ENCODE peak calls at places on chromosomes 5 and 9, in four cellular contexts. One of them, this sample, is unnamed.

GRCh38 chr9:117772960-117773359 is 68.8 kb downstream of the TLR4 start:
- DNase-seq in GM12878: no peak
- DNase-seq in HepG2: no peak
- DNase-seq in K562: no peak
- DNase-seq in this sample: peak

GRCh38 chr5:150469718-150470470 is 20.4 kb upstream of the RPS14 start:
- DNase-seq in GM12878: no peak
- DNase-seq in HepG2: no peak
- DNase-seq in K562: no peak
- DNase-seq in this sample: no peak

GRCh38 chr9:133650026-133650425 is 13.9 kb downstream of the DBH start:
- DNase-seq in GM12878: no peak
- DNase-seq in HepG2: no peak
- DNase-seq in K562: no peak
- DNase-seq in this sample: no peak

GRCh38 chr5:177557041-177557647 is 2.8 kb upstream of the FAM193B start:
- DNase-seq in GM12878: no peak
- DNase-seq in HepG2: peak
- DNase-seq in K562: peak
- DNase-seq in this sample: no peak

GRCh38 chr5:36688722-36689121 is 82.3 kb downstream of the SLC1A3 start:
- DNase-seq in GM12878: no peak
- DNase-seq in HepG2: peak
- DNase-seq in K562: peak
- DNase-seq in this sample: peak

GRCh38 chr5:108078882-108079281 is 303.0 kb downstream of the FBXL17 start:
- DNase-seq in GM12878: no peak
- DNase-seq in HepG2: no peak
- DNase-seq in K562: no peak
- DNase-seq in this sample: no peak

GRCh38 chr5:115132465-115132864 is 37.2 kb downstream of the TRIM36 start:
- DNase-seq in GM12878: no peak
- DNase-seq in HepG2: no peak
- DNase-seq in K562: no peak
- DNase-seq in this sample: no peak

GRCh38 chr5:147675168-147675567 is 107.4 kb downstream of the JAKMIP2 start:
- DNase-seq in GM12878: no peak
- DNase-seq in HepG2: peak
- DNase-seq in K562: no peak
- DNase-seq in this sample: no peak

GRCh38 chr5:150809363-150809762 is 30.8 kb downstream of the SMIM3 start:
- DNase-seq in GM12878: no peak
- DNase-seq in HepG2: no peak
- DNase-seq in K562: no peak
- DNase-seq in this sample: no peak

GRCh38 chr9:137277329-137278041 is at the start of gene TOR4A:
- DNase-seq in GM12878: peak
- DNase-seq in HepG2: peak
- DNase-seq in K562: peak
- DNase-seq in this sample: no peak

GRCh38 chr5:154058055-154059038 is 19.6 kb downstream of the MFAP3 start:
- DNase-seq in GM12878: peak
- DNase-seq in HepG2: no peak
- DNase-seq in K562: no peak
- DNase-seq in this sample: peak

GRCh38 chr5:35313296-35313695 is 83.0 kb upstream of the PRLR start:
- DNase-seq in GM12878: no peak
- DNase-seq in HepG2: no peak
- DNase-seq in K562: no peak
- DNase-seq in this sample: no peak

GRCh38 chr5:51347157-51347556 is 36.1 kb upstream of the ISL1 start:
- DNase-seq in GM12878: no peak
- DNase-seq in HepG2: no peak
- DNase-seq in K562: no peak
- DNase-seq in this sample: no peak

GRCh38 chr5:88660947-88661869 is 221.8 kb downstream of the MEF2C start:
- DNase-seq in GM12878: no peak
- DNase-seq in HepG2: no peak
- DNase-seq in K562: peak
- DNase-seq in this sample: peak

GRCh38 chr9:114206221-114206760 is 51.0 kb downstream of the COL27A1 start:
- DNase-seq in GM12878: no peak
- DNase-seq in HepG2: no peak
- DNase-seq in K562: no peak
- DNase-seq in this sample: no peak

DNA sequence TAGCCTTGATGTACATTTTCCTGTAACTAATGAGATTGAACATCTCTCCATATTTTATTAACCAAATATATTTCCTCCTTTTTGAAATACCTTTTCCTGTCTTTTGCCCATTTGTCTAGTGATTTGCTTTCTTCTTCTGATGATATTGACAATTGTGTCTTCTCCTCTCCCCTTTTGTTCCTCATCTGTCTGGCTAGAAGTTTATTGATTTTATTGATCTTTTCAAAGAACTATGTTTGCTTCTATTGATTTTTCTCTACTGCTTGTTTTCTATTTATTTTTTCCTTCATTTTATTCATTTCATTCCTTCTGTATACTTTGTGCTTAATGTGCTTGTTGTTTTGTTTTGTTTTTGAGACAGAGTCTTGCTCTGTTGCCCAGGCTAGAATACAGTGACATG is 181.4 kb upstream of the SMIM23 start:
- DNase-seq in GM12878: no peak
- DNase-seq in HepG2: no peak
- DNase-seq in K562: no peak
- DNase-seq in this sample: no peak
- TF ChIP-seq TARDBP in GM12878: no peak
- TF ChIP-seq TARDBP in HepG2: no peak
- TF ChIP-seq TARDBP in K562: no peak
- TF ChIP-seq TARDBP in this sample: no peak

DNA sequence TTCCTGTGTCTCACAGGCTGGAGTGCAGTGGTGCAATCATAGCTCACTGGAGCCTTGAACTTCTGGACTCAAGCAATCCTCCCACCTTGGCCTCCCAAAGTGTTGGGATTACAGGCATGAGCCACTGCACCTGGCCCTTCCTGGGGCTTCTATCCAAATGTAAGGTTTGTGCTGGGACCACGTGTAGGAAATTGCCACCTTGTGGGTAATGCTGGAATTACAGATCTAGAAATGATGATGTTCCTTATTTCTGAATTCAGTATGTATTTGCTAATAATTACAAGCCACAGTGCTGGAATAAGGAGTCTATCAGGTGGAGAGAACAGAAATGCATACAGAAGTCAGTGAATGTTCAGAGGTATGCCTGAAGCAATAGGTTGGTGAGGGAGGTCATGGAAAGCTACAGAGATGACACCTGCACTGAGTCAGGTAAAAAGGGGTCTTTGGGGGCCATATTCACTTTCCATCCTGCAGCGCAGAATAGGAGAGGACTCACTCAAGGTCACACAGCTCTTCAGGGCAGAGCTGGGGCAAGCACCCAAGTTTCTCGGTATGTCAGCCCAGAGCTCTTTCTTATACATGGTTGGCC is 8.8 kb upstream of the IGFBPL1 start:
- DNase-seq in GM12878: no peak
- DNase-seq in HepG2: peak
- DNase-seq in K562: peak
- DNase-seq in this sample: peak
- TF ChIP-seq TARDBP in GM12878: no peak
- TF ChIP-seq TARDBP in HepG2: no peak
- TF ChIP-seq TARDBP in K562: no peak
- TF ChIP-seq TARDBP in this sample: no peak

DNA sequence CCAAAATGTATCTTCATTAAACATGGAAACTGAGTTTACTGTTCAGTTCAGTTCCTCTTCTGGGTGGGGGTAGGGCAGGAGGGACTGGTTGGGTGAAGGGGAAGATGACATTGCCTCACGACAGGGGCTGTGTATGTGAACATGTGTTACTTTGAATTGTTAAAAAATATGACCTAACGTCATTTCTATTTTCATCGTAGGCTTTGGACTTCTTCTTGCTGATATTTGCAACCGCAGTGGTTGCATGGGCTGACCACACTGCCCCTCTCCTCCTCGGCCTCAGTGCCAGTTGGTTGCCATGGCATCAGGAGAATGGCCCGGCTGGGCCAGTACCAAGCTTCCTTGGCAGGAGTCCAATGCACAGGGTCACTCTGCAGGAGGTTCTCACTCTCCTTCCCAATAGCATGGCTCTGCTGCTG is 41.5 kb downstream of the HACD4 start:
- DNase-seq in GM12878: no peak
- DNase-seq in HepG2: no peak
- DNase-seq in K562: no peak
- DNase-seq in this sample: no peak
- TF ChIP-seq TARDBP in GM12878: no peak
- TF ChIP-seq TARDBP in HepG2: no peak
- TF ChIP-seq TARDBP in K562: no peak
- TF ChIP-seq TARDBP in this sample: no peak

DNA sequence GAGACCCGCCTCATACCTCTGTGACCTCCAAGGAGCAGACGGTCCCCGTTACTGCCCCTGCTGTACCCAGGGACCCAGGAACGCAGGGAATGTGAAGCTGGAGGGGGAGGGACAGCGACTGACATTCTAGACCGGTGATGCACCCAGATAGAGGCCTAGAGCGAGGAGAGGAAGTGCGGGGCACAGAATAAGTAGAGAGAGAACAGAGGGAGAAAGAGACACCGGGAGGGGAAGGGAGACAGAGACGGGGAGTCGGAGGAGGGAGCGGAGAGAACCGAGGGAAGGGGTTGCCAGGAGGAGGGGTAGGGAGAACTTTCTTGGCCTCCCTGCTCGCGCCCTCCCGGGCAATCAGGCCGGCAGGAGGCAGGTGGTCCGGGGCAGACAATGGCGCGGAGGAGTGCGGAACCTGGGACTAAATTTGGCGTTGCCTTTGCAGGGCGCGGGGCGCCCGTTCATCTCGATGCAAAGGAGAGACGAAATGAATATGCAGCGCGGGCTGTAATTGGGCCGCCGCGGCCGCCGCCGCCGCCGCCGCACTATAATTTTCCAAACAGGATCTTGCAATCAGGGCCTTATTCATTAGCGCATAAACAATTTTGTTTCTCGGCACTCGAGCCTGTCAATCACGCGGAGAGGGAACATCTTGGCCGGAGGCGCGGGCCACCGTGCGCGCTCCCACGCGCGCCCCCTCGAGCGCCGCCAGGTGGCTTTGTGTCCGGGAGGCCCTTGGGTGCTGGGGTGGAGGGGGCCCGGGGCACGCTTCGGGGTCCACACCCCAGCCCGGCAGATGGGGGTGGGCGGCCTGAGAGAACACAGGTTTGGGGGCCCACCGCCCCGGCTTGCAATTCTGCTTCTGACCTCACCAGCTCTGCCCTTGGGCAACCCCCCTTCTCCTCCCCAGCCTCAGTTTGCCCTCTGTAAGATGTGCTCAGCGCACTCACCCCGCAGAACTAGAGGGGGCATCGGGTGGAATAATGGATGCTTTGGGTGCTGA is 32.9 kb downstream of the NDUFA8 start:
- DNase-seq in GM12878: no peak
- DNase-seq in HepG2: peak
- DNase-seq in K562: no peak
- DNase-seq in this sample: no peak
- TF ChIP-seq TARDBP in GM12878: no peak
- TF ChIP-seq TARDBP in HepG2: no peak
- TF ChIP-seq TARDBP in K562: no peak
- TF ChIP-seq TARDBP in this sample: no peak

GRCh38 chr9:26935847-26936246 is 11.2 kb downstream of the PLAA start:
- DNase-seq in GM12878: no peak
- DNase-seq in HepG2: no peak
- DNase-seq in K562: no peak
- DNase-seq in this sample: no peak
- TF ChIP-seq TARDBP in GM12878: no peak
- TF ChIP-seq TARDBP in HepG2: no peak
- TF ChIP-seq TARDBP in K562: no peak
- TF ChIP-seq TARDBP in this sample: no peak